ENCODE peak calls at places on chromosomes 7 and 10, in five cellular contexts. F, K, V, S and E are unnamed samples. For H3K9me3 and H3K4me1, the result is how much of the 10 kb centered on the place peaks cover.

GRCh38 chr7:137948083-137948844 is 53.6 kb downstream of the CREB3L2 start:
- DNase-seq in F (no peak), K (no peak), V (no peak), S (no peak), E (no peak)

GRCh38 chr10:88530629-88531382 is 52.3 kb downstream of the RNLS start:
- DNase-seq in F (no peak), K (no peak), V (no peak), S (no peak), E (no peak)

GRCh38 chr10:132232553-132232949 is 45.8 kb downstream of the DPYSL4 start:
- DNase-seq in F (no peak), K (peak), V (no peak), S (no peak), E (no peak)

GRCh38 chr7:70380315-70381027 is 751.5 kb upstream of the GALNT17 start:
- DNase-seq in F (no peak), K (no peak), V (no peak), S (no peak), E (no peak)

GRCh38 chr10:79382491-79382941 is 35.2 kb downstream of the PPIF start:
- DNase-seq in F (no peak), K (peak), V (peak), S (no peak), E (peak)

GRCh38 chr10:11609492-11610093 is 1.9 kb downstream of the USP6NL start:
- DNase-seq in F (no peak), K (no peak), V (no peak), S (no peak), E (no peak)

GRCh38 chr7:47657126-47657525 is 75.2 kb upstream of the TNS3 start:
- DNase-seq in F (no peak), K (no peak), V (no peak), S (no peak), E (no peak)

GRCh38 chr7:823639-824038 is 8.6 kb upstream of the SUN1 start:
- DNase-seq in F (no peak), K (no peak), V (no peak), S (peak), E (no peak)

GRCh38 chr10:63375859-63376258 is 89.9 kb downstream of the JMJD1C start:
- DNase-seq in F (no peak), K (no peak), V (no peak), S (peak), E (no peak)

GRCh38 chr7:2668401-2668800 is 19.6 kb upstream of the AMZ1 start:
- DNase-seq in F (peak), K (no peak), V (no peak), S (no peak), E (no peak)

GRCh38 chr7:144780071-144780608 is 55.7 kb downstream of the TPK1 start:
- DNase-seq in F (no peak), K (no peak), V (no peak), S (no peak), E (no peak)

DNA sequence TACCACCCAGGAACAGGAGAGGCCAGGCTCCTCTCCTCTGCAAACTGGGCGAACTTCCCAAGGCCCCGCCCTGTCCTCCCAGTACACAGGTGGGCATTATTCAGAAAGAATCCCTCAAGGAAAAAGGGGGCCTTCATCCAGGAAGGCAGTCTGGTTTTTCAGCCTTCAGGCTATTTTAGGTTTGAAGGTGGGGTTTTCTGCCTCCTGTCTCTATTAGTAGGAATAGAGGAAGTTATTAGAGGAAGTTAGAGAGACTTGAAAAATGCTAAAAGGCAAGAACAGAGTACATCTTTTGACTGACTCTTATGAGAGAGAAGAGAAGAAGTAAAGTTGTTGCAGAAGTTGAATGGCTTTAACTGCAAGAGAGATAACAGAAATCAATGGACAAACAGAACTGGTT is 250.9 kb upstream of the SORCS1 start:
- DNase-seq in F (no peak), K (no peak), V (no peak), S (no peak), E (no peak)
- H3K9me3 ChIP-seq in F (under half), K (under half), V (under half), S (under half), E (under half)

DNA sequence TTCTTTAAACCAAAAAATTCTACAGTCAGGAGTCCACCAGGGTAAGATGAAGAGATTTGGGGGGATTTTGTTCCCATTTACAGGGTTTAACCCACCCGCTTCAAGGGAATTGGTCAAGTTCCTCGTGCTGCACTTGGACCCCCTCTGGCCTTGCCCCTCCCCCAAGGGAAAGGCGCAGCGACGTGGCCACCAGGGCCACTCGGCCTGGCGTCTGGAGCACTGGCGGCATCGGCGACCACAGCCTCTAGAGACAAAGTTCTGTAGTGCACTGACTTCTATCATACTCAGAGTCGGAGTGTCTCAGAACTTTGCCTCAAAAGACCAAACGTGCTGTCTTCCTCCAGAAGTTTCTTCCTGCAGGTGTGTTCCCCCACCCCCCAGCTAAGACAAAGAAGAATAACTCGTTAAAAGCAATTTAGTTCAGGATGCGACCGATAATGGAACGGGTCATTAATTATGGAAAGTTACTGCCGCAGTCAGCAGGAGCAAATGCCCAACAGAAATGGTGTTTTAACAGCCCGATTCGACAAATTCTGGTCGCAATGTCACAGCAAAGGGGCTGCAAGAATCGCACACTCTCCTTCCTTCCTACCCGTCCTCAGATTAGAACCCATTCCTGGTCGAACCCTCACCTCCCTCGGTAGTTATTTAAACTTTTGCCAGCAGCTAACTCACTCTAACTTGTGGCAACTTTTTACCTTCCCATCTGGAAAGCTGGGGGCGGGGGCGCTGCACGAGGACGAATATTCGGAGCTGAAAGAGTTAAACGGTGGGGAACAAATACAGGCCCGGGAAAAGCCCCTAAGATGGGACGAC is 202.1 kb upstream of the NFE2L3 start:
- DNase-seq in F (no peak), K (peak), V (peak), S (no peak), E (no peak)
- TF ChIP-seq POLR2A in F (no peak), K (no peak), V (no peak), S (no peak), E (no peak)

GRCh38 chr10:119281581-119282071 is 74.3 kb downstream of the GRK5 start:
- DNase-seq in F (no peak), K (no peak), V (peak), S (no peak), E (peak)
- H3K4me1 ChIP-seq in F (under half), K (half or more), V (half or more), S (under half), E (under half)

GRCh38 chr10:38600146-38600545 is 506.0 kb downstream of the ZNF37A start:
- DNase-seq in F (no peak), K (no peak), V (no peak), S (no peak), E (no peak)

GRCh38 chr10:38600696-38601095 is 506.6 kb downstream of the ZNF37A start:
- DNase-seq in F (no peak), K (no peak), V (no peak), S (no peak), E (no peak)

GRCh38 chr10:38605153-38605661 is 511.1 kb downstream of the ZNF37A start:
- DNase-seq in F (no peak), K (no peak), V (no peak), S (no peak), E (no peak)
- H3K9me3 ChIP-seq in F (under half), K (under half), V (under half), S (under half), E (under half)

GRCh38 chr10:102501201-102502028 is 1.1 kb downstream of the ACTR1A start:
- DNase-seq in F (no peak), K (no peak), V (no peak), S (no peak), E (no peak)
- TF ChIP-seq POLR2A in F (no peak), K (no peak), V (peak), S (peak), E (no peak)

GRCh38 chr10:60123172-60123571 is 216.8 kb upstream of the CCDC6 start:
- DNase-seq in F (peak), K (no peak), V (no peak), S (peak), E (no peak)

GRCh38 chr10:60123668-60124067 is 217.3 kb upstream of the CCDC6 start:
- DNase-seq in F (no peak), K (no peak), V (no peak), S (no peak), E (no peak)

GRCh38 chr10:60124536-60124935 is 218.2 kb upstream of the CCDC6 start:
- DNase-seq in F (no peak), K (no peak), V (no peak), S (no peak), E (no peak)

GRCh38 chr10:60122190-60122589 is 215.8 kb upstream of the CCDC6 start:
- DNase-seq in F (no peak), K (no peak), V (no peak), S (no peak), E (no peak)

DNA sequence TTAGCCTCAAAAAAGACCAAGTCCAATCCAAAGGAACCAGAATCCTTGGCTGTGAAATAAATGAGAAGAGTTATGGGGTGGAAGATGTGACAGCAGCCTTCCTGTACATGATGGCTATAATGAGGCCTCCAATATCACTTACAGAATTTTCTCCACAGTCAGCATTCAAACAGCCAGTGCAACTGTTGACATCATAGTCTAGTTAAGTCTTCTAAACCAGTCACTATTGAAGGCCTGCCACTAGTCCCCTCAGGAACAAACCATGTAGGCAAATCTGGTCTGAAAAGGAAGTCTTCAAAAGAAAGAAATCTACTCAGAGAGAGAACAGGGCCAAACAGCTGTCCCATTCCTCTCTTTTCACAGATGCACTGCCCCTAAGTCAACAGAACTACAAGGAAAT is 219.6 kb upstream of the CCDC6 start:
- DNase-seq in F (no peak), K (no peak), V (no peak), S (no peak), E (no peak)
- H3K4me1 ChIP-seq in F (under half), K (under half), V (under half), S (under half), E (under half)

GRCh38 chr7:157928808-157929425 is 592.1 kb downstream of the DNAJB6 start:
- DNase-seq in F (no peak), K (no peak), V (no peak), S (no peak), E (no peak)

GRCh38 chr7:157930926-157931466 is 594.2 kb downstream of the DNAJB6 start:
- DNase-seq in F (no peak), K (no peak), V (no peak), S (no peak), E (no peak)

GRCh38 chr7:157929671-157930070 is 592.9 kb downstream of the DNAJB6 start:
- DNase-seq in F (no peak), K (no peak), V (no peak), S (no peak), E (no peak)

GRCh38 chr7:157930441-157930840 is 593.6 kb downstream of the DNAJB6 start:
- DNase-seq in F (no peak), K (no peak), V (no peak), S (no peak), E (no peak)

DNA sequence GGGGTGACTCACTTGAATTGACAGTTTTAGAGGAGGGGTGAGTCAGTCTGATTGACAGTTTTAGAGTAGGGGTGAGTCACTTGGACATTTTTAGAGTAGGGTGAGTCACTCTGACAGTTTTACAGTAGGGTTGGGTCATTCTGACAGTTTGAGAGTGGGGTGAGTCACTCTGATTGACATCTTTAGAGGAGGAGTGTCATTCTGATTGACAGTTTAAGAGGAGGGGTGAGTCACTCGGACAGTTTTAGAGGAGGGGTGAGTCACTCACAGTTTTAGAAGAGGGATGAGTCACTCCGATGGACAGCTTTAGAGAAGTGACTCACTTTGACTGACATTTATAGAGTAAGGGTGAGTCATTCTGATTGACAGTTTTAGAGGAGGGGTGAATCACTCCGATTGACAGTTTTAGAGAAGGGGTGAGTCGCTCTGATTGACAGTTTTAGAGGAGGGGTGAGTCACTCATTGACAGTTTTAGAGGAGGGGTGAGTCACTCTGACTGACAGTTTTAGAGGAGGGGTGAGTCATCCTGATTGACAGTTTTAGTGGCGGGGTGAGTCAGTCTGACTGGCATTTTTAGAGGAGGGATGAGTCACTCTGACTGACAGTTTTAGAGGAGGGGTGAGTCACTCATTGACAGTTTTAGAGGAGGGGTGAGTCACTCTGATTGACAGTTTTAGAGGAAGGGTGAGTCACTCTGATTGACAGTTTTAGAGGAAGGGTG is 595.9 kb downstream of the DNAJB6 start:
- DNase-seq in F (peak), K (no peak), V (no peak), S (no peak), E (no peak)
- H3K9me3 ChIP-seq in F (under half), K (under half), V (under half), S (under half), E (under half)

GRCh38 chr7:152463714-152464311 is 28.0 kb upstream of the KMT2C start:
- DNase-seq in F (peak), K (peak), V (peak), S (peak), E (peak)
- TF ChIP-seq POLR2A in F (peak), K (peak), V (peak), S (peak), E (peak)